ENCODE peak calls at places on chromosomes 13 and 19, in eight cellular contexts. G is BJ, M is mammary epithelial cell, P is lower lobe of right lung, S is NB4, H is left lung, J is spleen, W is neural crest cell. C is an unnamed sample.

GRCh38 chr19:27796073-27796472 is 1416.9 kb downstream of the UQCRFS1 start:
- DNase-seq in H (no peak), W (no peak), S (no peak), J (no peak), P (no peak), M (no peak), G (no peak), C (no peak)

GRCh38 chr19:29495971-29496441 is 29.8 kb upstream of the VSTM2B start:
- DNase-seq in S (no peak), W (no peak), P (peak), H (peak), M (no peak), G (no peak), J (no peak), C (no peak)

GRCh38 chr13:31207630-31208549 is 8.1 kb downstream of the B3GLCT start:
- DNase-seq in M (no peak), P (no peak), J (no peak), S (no peak), H (no peak), W (no peak), G (no peak), C (no peak)

GRCh38 chr13:19618925-19619324 is 14.5 kb upstream of the MPHOSPH8 start:
- DNase-seq in M (no peak), G (no peak), H (no peak), J (no peak), P (no peak), W (peak), S (peak), C (no peak)

GRCh38 chr19:38769635-38770211 is 3.6 kb downstream of the LGALS7 start:
- DNase-seq in G (no peak), W (peak), S (no peak), J (peak), H (peak), P (peak), M (no peak), C (no peak)

GRCh38 chr13:80297094-80297493 is 43.8 kb downstream of the SPRY2 start:
- DNase-seq in W (no peak), J (no peak), H (no peak), G (no peak), P (no peak), S (peak), M (no peak), C (no peak)

GRCh38 chr13:110067355-110068175 is 239.4 kb downstream of the COL4A1 start:
- DNase-seq in W (no peak), S (no peak), G (no peak), J (no peak), M (no peak), P (no peak), H (no peak), C (no peak)

GRCh38 chr19:7911509-7912143 is 3.0 kb upstream of the TGFBR3L start:
- DNase-seq in S (no peak), G (no peak), M (no peak), P (peak), W (no peak), H (peak), J (peak), C (no peak)

GRCh38 chr13:95494082-95494681 is 58.3 kb upstream of the CLDN10 start:
- DNase-seq in H (no peak), P (no peak), W (peak), G (peak), M (peak), J (no peak), S (peak), C (peak)

GRCh38 chr19:41411682-41412265 is 14.2 kb downstream of the BCKDHA start:
- DNase-seq in P (no peak), J (no peak), W (no peak), H (no peak), M (peak), S (no peak), G (no peak), C (no peak)

GRCh38 chr19:8252922-8253589 is 43.9 kb downstream of the CERS4 start:
- DNase-seq in M (peak), J (peak), G (no peak), S (peak), H (peak), W (peak), P (peak), C (peak)

GRCh38 chr19:14786421-14786851 is 8.1 kb upstream of the ADGRE2 start:
- DNase-seq in G (no peak), P (peak), S (peak), W (peak), M (no peak), H (peak), J (peak), C (no peak)

GRCh38 chr13:102090532-102090931 is 311.3 kb downstream of the FGF14 start:
- DNase-seq in S (no peak), W (no peak), G (no peak), H (no peak), J (no peak), M (no peak), P (no peak), C (no peak)

GRCh38 chr19:40718774-40719391 is 2.0 kb downstream of the ITPKC start:
- DNase-seq in W (no peak), P (peak), G (no peak), S (no peak), H (peak), M (peak), J (peak), C (no peak)

GRCh38 chr19:2949939-2950285 is 5.1 kb upstream of the ZNF77 start:
- DNase-seq in M (no peak), P (no peak), W (no peak), H (no peak), S (peak), G (no peak), J (no peak), C (no peak)

GRCh38 chr13:91318886-91319285 is 28.6 kb upstream of the MIR17HG start:
- DNase-seq in J (no peak), H (no peak), M (no peak), P (no peak), W (no peak), S (no peak), G (no peak), C (no peak)

GRCh38 chr19:35140207-35140897 is 1.7 kb downstream of the FXYD1 start:
- DNase-seq in P (no peak), J (no peak), M (no peak), W (no peak), S (no peak), H (no peak), G (no peak), C (no peak)

GRCh38 chr19:58361900-58362271 is 665 bp downstream of the ZNF497 start:
- DNase-seq in P (peak), W (no peak), S (peak), J (peak), H (peak), M (no peak), G (no peak), C (no peak)

GRCh38 chr13:41199526-41199925 is 5.2 kb upstream of the KBTBD7 start:
- DNase-seq in M (no peak), W (no peak), H (no peak), S (no peak), G (no peak), J (no peak), P (no peak), C (no peak)

GRCh38 chr19:56015756-56016155 is 29.2 kb downstream of the NLRP5 start:
- DNase-seq in M (no peak), G (no peak), J (no peak), P (no peak), H (no peak), W (no peak), S (peak), C (no peak)

GRCh38 chr19:7682175-7682855 is 1.7 kb downstream of the TRAPPC5 start:
- DNase-seq in S (no peak), P (no peak), W (no peak), G (no peak), M (no peak), J (peak), H (peak), C (no peak)

GRCh38 chr19:23395041-23395721 is at the start of gene ZNF91:
- DNase-seq in J (peak), M (peak), P (peak), W (peak), G (peak), S (peak), H (peak), C (peak)

GRCh38 chr13:50129923-50130685 is 114.9 kb downstream of the KCNRG start:
- DNase-seq in M (no peak), S (peak), J (peak), P (peak), G (no peak), W (peak), H (peak), C (no peak)

GRCh38 chr19:38351865-38352395 is 16.3 kb downstream of the CATSPERG start:
- DNase-seq in J (no peak), G (no peak), H (no peak), S (no peak), M (no peak), W (no peak), P (no peak), C (no peak)

GRCh38 chr13:52004508-52005183 is 6.6 kb downstream of the ATP7B start:
- DNase-seq in P (no peak), H (no peak), S (peak), M (no peak), G (no peak), W (no peak), J (no peak), C (no peak)

GRCh38 chr19:15199219-15199651 is 1.6 kb downstream of the NOTCH3 start:
- DNase-seq in G (no peak), M (no peak), H (no peak), W (no peak), P (no peak), S (no peak), J (no peak), C (no peak)

GRCh38 chr13:82412749-82413148 is 1469.5 kb downstream of the SLITRK1 start:
- DNase-seq in M (no peak), S (no peak), W (no peak), G (no peak), J (no peak), H (no peak), P (no peak), C (no peak)

GRCh38 chr19:46766569-46767317 is 20.5 kb upstream of the STRN4 start:
- DNase-seq in S (peak), M (no peak), P (peak), W (peak), G (no peak), H (peak), J (peak), C (no peak)

GRCh38 chr19:33240181-33240771 is 14.6 kb upstream of the SLC7A10 start:
- DNase-seq in P (peak), S (no peak), J (peak), G (no peak), H (peak), M (no peak), W (no peak), C (no peak)

GRCh38 chr13:49858183-49858856 is 65.8 kb upstream of the KPNA3 start:
- DNase-seq in G (peak), W (no peak), J (no peak), P (no peak), H (no peak), S (no peak), M (peak), C (peak)

GRCh38 chr19:56367829-56368711 is 25.3 kb downstream of the ZNF582 start:
- DNase-seq in G (peak), P (peak), M (peak), H (peak), S (peak), W (peak), J (peak), C (peak)

GRCh38 chr19:12833747-12834417 is 497 bp downstream of the RTBDN start:
- DNase-seq in G (no peak), S (peak), M (no peak), J (no peak), H (peak), P (no peak), W (peak), C (no peak)

GRCh38 chr19:55176116-55176515 is 4.0 kb downstream of the SYT5 start:
- DNase-seq in J (no peak), P (no peak), W (no peak), H (no peak), M (peak), S (no peak), G (no peak), C (no peak)

DNA sequence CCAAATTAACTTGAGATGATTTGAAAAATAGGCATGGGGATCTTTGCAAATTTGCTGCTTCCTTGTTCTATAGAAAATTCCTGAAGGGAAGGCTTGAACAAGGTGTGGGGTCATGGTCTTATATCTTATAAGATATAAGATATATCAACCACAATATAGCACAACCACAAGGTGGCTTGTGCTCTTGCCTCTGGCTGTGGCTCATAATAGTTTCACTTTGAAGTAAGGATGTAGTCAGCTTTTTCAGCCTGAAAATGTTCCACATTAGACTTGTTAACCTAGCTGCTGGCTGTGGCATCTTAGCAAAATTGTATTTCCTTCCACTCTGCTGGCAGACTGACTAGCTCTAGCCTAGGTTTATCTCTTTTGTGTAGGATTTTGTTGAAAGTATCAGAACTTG is 169.7 kb downstream of the KLF5 start:
- DNase-seq in M (peak), W (no peak), J (no peak), P (no peak), G (no peak), H (no peak), S (no peak), C (no peak)
- TF ChIP-seq CTCF in M (peak), W (no peak), J (no peak), P (no peak), G (peak), H (no peak), S (no peak), C (peak)

DNA sequence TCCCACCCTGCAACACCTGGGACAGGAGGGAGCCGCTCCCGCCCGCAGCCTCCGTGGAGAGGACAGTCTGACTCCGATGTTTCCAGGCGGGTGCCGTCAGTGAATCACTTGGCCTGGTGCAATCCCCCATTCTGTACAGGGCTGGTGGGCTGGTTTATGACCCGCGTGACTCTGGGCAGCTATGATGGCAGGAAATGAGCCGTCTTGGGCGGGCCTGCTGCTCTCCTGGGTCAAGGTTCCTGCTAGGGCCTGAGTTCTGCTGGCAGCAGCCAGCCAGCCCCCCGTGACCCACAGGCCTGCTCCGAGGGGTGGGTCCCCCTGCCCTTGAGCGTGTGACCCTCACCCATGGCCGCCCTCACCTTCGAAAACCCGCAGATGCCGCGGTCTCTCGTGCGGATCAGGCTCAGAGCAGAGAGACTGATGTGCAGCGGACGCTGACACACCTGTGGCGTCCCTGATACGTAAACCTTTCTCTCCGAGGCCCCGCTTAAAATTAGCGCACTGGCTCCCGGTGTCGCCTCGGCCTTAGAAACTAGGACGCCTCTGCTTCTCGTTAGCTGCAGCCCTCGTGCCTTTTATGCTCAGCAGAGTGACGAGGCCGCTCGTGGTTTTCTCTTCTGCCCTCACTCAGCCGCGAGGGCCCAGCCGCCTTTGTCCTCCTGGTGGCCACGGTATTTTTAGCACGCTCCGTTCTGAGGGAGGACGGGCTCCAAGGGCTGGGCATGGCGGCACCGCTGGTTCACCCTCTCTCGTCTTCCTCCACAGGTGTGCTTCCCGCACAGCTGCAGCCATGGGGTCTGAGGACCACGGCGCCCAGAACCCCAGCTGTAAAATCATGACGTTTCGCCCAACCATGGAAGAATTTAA is 63.4 kb downstream of the KDM4B start:
- DNase-seq in G (no peak), M (no peak), J (peak), P (no peak), H (no peak), S (no peak), W (no peak), C (no peak)
- TF ChIP-seq CTCF in G (no peak), M (no peak), J (no peak), P (no peak), H (no peak), S (no peak), W (peak), C (no peak)

GRCh38 chr19:1170938-1171754 is 2.9 kb downstream of the SBNO2 start:
- DNase-seq in H (peak), S (no peak), P (peak), G (no peak), M (peak), J (peak), W (no peak), C (no peak)

GRCh38 chr19:1168562-1168873 is 5.5 kb downstream of the SBNO2 start:
- DNase-seq in W (no peak), P (no peak), J (no peak), S (no peak), M (no peak), H (no peak), G (no peak), C (no peak)

GRCh38 chr19:1169921-1170885 is 3.9 kb downstream of the SBNO2 start:
- DNase-seq in H (peak), J (peak), P (peak), M (peak), G (no peak), W (no peak), S (no peak), C (no peak)

GRCh38 chr19:1167687-1168561 is 6.1 kb downstream of the SBNO2 start:
- DNase-seq in G (no peak), P (peak), W (no peak), M (no peak), H (peak), S (no peak), J (peak), C (no peak)

GRCh38 chr19:1168877-1169791 is 4.9 kb downstream of the SBNO2 start:
- DNase-seq in G (no peak), S (no peak), H (peak), W (no peak), J (peak), P (peak), M (peak), C (no peak)
- TF ChIP-seq CTCF in G (no peak), S (no peak), H (no peak), W (no peak), J (no peak), P (no peak), M (no peak), C (no peak)

GRCh38 chr13:44739539-44739938 is 163.4 kb upstream of the TSC22D1 start:
- DNase-seq in S (no peak), J (no peak), G (no peak), W (no peak), H (no peak), M (no peak), P (no peak), C (no peak)

GRCh38 chr13:44738463-44738862 is 162.3 kb upstream of the TSC22D1 start:
- DNase-seq in S (no peak), J (no peak), G (no peak), W (no peak), H (no peak), P (no peak), M (no peak), C (no peak)

GRCh38 chr13:44735806-44736205 is 159.7 kb upstream of the TSC22D1 start:
- DNase-seq in G (no peak), H (no peak), M (no peak), P (no peak), J (no peak), S (no peak), W (no peak), C (no peak)

GRCh38 chr13:44734204-44734707 is 158.1 kb upstream of the TSC22D1 start:
- DNase-seq in J (no peak), H (peak), P (peak), G (no peak), W (no peak), S (no peak), M (peak), C (no peak)

DNA sequence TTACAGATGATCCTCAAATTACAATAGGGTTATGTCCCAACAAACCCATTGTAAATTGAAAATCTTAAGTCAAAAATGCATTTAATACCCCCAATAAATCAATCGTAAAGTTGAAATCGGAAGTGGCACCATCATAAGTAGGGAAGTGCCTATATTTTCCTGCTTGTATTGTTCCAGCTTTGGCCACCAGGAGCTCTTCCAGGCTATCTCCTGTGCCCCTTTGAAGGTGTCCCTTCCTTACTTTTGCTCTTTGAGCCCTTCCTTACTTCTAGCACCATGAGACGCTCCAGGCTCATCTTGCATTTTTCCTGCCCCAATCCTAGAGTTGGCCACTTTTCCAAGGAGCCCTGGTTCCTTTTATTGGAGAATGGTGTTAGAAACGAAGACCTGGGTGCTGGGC is 163.0 kb upstream of the TSC22D1 start:
- DNase-seq in W (no peak), P (no peak), G (no peak), S (no peak), J (no peak), M (no peak), H (no peak), C (no peak)
- TF ChIP-seq CTCF in W (no peak), P (no peak), G (peak), S (no peak), J (no peak), M (no peak), H (no peak), C (no peak)

GRCh38 chr13:100652510-100652909 is 22.1 kb downstream of the TMTC4 start:
- DNase-seq in P (no peak), S (no peak), M (no peak), W (no peak), G (no peak), H (no peak), J (no peak), C (no peak)
- TF ChIP-seq CTCF in P (no peak), S (no peak), M (no peak), W (no peak), G (no peak), H (no peak), J (no peak), C (no peak)

GRCh38 chr19:11378319-11379189 is 4.1 kb downstream of the SWSAP1 start:
- DNase-seq in P (peak), G (no peak), J (peak), H (peak), W (peak), M (peak), S (peak), C (no peak)
- TF ChIP-seq CTCF in P (peak), G (peak), J (peak), H (peak), W (peak), M (peak), S (peak), C (peak)

GRCh38 chr13:57631607-57632275 is at the start of gene PCDH17:
- DNase-seq in H (peak), J (peak), G (no peak), P (no peak), M (no peak), W (peak), S (no peak), C (no peak)

GRCh38 chr13:57630661-57631606 is 610 bp upstream of the PCDH17 start:
- DNase-seq in W (peak), J (no peak), G (no peak), S (no peak), H (peak), M (peak), P (no peak), C (no peak)

GRCh38 chr13:57629821-57630235 is 1.7 kb upstream of the PCDH17 start:
- DNase-seq in H (peak), G (no peak), S (no peak), J (peak), W (peak), P (peak), M (no peak), C (no peak)

GRCh38 chr13:57627663-57628062 is 3.9 kb upstream of the PCDH17 start:
- DNase-seq in J (no peak), S (peak), M (no peak), H (no peak), W (no peak), G (no peak), P (no peak), C (no peak)

GRCh38 chr13:57629391-57629804 is 2.1 kb upstream of the PCDH17 start:
- DNase-seq in J (peak), P (no peak), S (no peak), G (no peak), W (peak), H (peak), M (no peak), C (no peak)
- TF ChIP-seq CTCF in J (no peak), P (no peak), S (no peak), G (no peak), W (peak), H (no peak), M (no peak), C (no peak)

C was measured in AG09309.